ENCODE peak calls at places on chromosome 14, in six cellular contexts. E, V, R, D, B and X are unnamed samples.

GRCh38 chr14:39232554-39233415 is 930 bp upstream of the MIA2 start:
- DNase-seq in R (no peak), D (no peak), B (no peak), E (no peak), V (peak), X (no peak)

GRCh38 chr14:99579077-99579836 is 24.8 kb downstream of the CCDC85C start:
- DNase-seq in E (no peak), D (no peak), R (no peak), B (no peak), V (no peak), X (no peak)

GRCh38 chr14:90398315-90398811 is 1.5 kb downstream of the CALM1 start:
- DNase-seq in B (peak), V (peak), D (peak), R (peak), E (no peak), X (peak)

GRCh38 chr14:47948981-47949380 is 273.6 kb upstream of the MDGA2 start:
- DNase-seq in V (no peak), E (no peak), B (no peak), R (no peak), D (no peak), X (no peak)

GRCh38 chr14:72948481-72949138 is 22.3 kb downstream of the DCAF4 start:
- DNase-seq in B (no peak), D (no peak), V (peak), E (peak), R (peak), X (no peak)

GRCh38 chr14:85622986-85623385 is 93.0 kb downstream of the FLRT2 start:
- DNase-seq in D (no peak), B (no peak), R (no peak), E (no peak), V (no peak), X (no peak)

GRCh38 chr14:69713127-69713800 is 53.7 kb upstream of the SRSF5 start:
- DNase-seq in D (no peak), R (no peak), E (no peak), V (no peak), B (no peak), X (no peak)

GRCh38 chr14:21978184-21978998 is 304.8 kb upstream of the OR4E1 start:
- DNase-seq in E (peak), B (no peak), R (peak), D (no peak), V (peak), X (no peak)

DNA sequence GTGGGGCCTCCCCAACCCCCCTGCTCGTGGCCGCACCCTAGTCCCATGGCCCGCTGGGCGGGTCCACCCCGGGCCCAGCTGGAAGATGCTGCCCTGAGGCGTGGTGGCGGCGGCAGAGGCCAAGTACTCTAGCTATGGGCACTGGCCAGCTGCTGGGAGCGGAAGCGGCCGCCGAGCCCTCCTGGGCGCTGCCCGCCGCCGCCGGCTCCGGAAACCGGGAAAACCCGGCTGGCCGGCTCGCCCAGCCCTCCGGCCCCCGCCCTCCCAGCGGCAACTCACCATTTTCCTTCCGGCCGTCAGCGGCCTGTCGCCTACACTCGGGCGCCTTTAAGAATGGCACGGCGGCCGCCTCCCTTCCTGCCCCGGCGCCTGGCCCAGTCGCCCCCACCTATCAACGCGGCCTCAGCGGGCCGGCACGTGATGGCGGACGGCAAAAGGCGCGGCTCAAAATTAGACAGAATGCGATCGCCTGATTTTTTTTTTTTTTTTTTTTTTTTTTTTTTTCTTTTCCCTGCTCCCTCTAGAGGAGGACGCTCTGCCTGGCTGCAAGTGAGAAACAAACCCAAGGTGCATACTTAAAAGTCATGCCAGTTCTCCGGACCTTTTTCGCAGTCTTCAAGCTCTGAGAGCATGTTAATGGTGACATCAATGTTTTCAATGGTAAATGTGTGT is at the start of gene GMFB:
- DNase-seq in V (peak), R (peak), B (peak), D (peak), E (peak), X (peak)
- TF ChIP-seq CTCF in V (peak), R (peak), B (peak), D (peak), E (peak), X (peak)

GRCh38 chr14:49653508-49653907 is 18.5 kb upstream of the DNAAF2 start:
- DNase-seq in D (no peak), E (no peak), V (no peak), R (no peak), B (no peak), X (no peak)
- TF ChIP-seq CTCF in D (no peak), E (no peak), V (no peak), R (no peak), B (no peak), X (no peak)

DNA sequence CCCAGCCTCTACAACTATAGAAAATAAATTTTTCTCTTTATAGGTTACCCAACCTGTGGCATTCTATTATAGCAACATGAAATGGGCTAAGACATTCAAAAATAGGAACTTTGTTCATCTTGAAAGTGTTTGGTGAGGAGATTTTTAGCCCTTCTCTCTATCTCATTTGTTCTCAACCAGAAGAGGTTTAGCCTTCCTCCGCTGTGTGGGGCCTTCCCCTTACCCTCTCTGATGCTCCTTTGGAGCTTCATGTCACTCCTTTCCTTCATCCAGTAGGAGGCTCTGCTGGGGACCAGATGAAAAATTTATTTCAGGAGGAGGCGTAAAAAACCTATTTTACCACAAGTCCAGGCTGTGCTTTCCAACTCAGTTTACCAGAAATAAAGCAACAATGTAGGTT is 94.1 kb downstream of the RTN1 start:
- DNase-seq in B (no peak), D (no peak), V (no peak), R (no peak), E (no peak), X (no peak)
- TF ChIP-seq CTCF in B (no peak), D (no peak), V (no peak), R (no peak), E (no peak), X (no peak)

GRCh38 chr14:24146978-24147760 is at the start of gene RNF31:
- DNase-seq in R (peak), E (peak), V (peak), D (peak), B (peak), X (peak)
- TF ChIP-seq CTCF in R (no peak), E (no peak), V (no peak), D (no peak), B (no peak), X (no peak)

GRCh38 chr14:32497233-32497632 is 168.1 kb downstream of the AKAP6 start:
- DNase-seq in V (no peak), E (no peak), D (no peak), B (no peak), R (no peak), X (no peak)
- TF ChIP-seq CTCF in V (no peak), E (no peak), D (no peak), B (no peak), R (no peak), X (no peak)

GRCh38 chr14:67580336-67581230 is 19.5 kb downstream of the PIGH start:
- DNase-seq in E (no peak), V (no peak), R (peak), B (no peak), D (peak), X (no peak)
- TF ChIP-seq CTCF in E (no peak), V (no peak), R (no peak), B (no peak), D (no peak), X (no peak)

GRCh38 chr14:103749860-103750259 is 34.2 kb downstream of the ZFYVE21 start:
- DNase-seq in R (no peak), V (no peak), E (no peak), B (no peak), D (no peak), X (no peak)
- TF ChIP-seq CTCF in R (no peak), V (no peak), E (no peak), B (no peak), D (no peak), X (no peak)